ENCODE peak calls at places on chromosomes 3 and 15, in eight cellular contexts. One of them, this sample, is unnamed.
A peak's percentile ranks its signal among the peaks of the same experiment; 100 is the strongest.

GRCh38 chr3:171661484-171661883 is 148.8 kb downstream of the PLD1 start:
- DNase-seq in MM.1S: no peak
- DNase-seq in endothelial cell of umbilical vein: no peak
- DNase-seq in stomach: no peak
- DNase-seq in AG09319: no peak
- DNase-seq in GM12864: no peak
- DNase-seq in gastrocnemius medialis: no peak
- DNase-seq in SK-N-SH: no peak
- DNase-seq in this sample: no peak

GRCh38 chr3:129162729-129163579 is 2.1 kb upstream of the ISY1 start:
- DNase-seq in MM.1S: no peak
- DNase-seq in endothelial cell of umbilical vein: peak; percentile 30
- DNase-seq in stomach: no peak
- DNase-seq in AG09319: no peak
- DNase-seq in GM12864: no peak
- DNase-seq in gastrocnemius medialis: no peak
- DNase-seq in SK-N-SH: peak; percentile 32
- DNase-seq in this sample: no peak

GRCh38 chr3:134029256-134029733 is 430 bp downstream of the SLCO2A1 start:
- DNase-seq in MM.1S: no peak
- DNase-seq in endothelial cell of umbilical vein: peak; percentile 38
- DNase-seq in stomach: no peak
- DNase-seq in AG09319: no peak
- DNase-seq in GM12864: no peak
- DNase-seq in gastrocnemius medialis: no peak
- DNase-seq in SK-N-SH: peak; percentile 42
- DNase-seq in this sample: no peak

GRCh38 chr3:28376424-28376823 is 27.8 kb upstream of the AZI2 start:
- DNase-seq in MM.1S: no peak
- DNase-seq in endothelial cell of umbilical vein: no peak
- DNase-seq in stomach: no peak
- DNase-seq in AG09319: no peak
- DNase-seq in GM12864: no peak
- DNase-seq in gastrocnemius medialis: no peak
- DNase-seq in SK-N-SH: no peak
- DNase-seq in this sample: no peak

GRCh38 chr3:55860040-55860439 is 372.9 kb upstream of the WNT5A start:
- DNase-seq in MM.1S: no peak
- DNase-seq in endothelial cell of umbilical vein: no peak
- DNase-seq in stomach: no peak
- DNase-seq in AG09319: no peak
- DNase-seq in GM12864: no peak
- DNase-seq in gastrocnemius medialis: no peak
- DNase-seq in SK-N-SH: no peak
- DNase-seq in this sample: no peak

GRCh38 chr3:42562047-42562907 is 19.5 kb downstream of the SEC22C start:
- DNase-seq in MM.1S: no peak
- DNase-seq in endothelial cell of umbilical vein: no peak
- DNase-seq in stomach: no peak
- DNase-seq in AG09319: no peak
- DNase-seq in GM12864: no peak
- DNase-seq in gastrocnemius medialis: no peak
- DNase-seq in SK-N-SH: no peak
- DNase-seq in this sample: no peak

GRCh38 chr15:101675796-101676582 is 23.8 kb upstream of the TM2D3 start:
- DNase-seq in MM.1S: no peak
- DNase-seq in endothelial cell of umbilical vein: peak; percentile 7
- DNase-seq in stomach: no peak
- DNase-seq in AG09319: no peak
- DNase-seq in GM12864: peak; percentile 27
- DNase-seq in gastrocnemius medialis: no peak
- DNase-seq in SK-N-SH: no peak
- DNase-seq in this sample: peak; percentile 50

GRCh38 chr3:109072208-109072607 is 45.7 kb downstream of the MORC1 start:
- DNase-seq in MM.1S: peak; percentile 83
- DNase-seq in endothelial cell of umbilical vein: no peak
- DNase-seq in stomach: no peak
- DNase-seq in AG09319: no peak
- DNase-seq in GM12864: no peak
- DNase-seq in gastrocnemius medialis: no peak
- DNase-seq in SK-N-SH: no peak
- DNase-seq in this sample: no peak

GRCh38 chr3:103600844-103601243 is 1166.0 kb downstream of the ZPLD1 start:
- DNase-seq in MM.1S: no peak
- DNase-seq in endothelial cell of umbilical vein: no peak
- DNase-seq in stomach: no peak
- DNase-seq in AG09319: no peak
- DNase-seq in GM12864: no peak
- DNase-seq in gastrocnemius medialis: no peak
- DNase-seq in SK-N-SH: no peak
- DNase-seq in this sample: no peak

GRCh38 chr3:106333911-106334618 is 465.3 kb upstream of the CBLB start:
- DNase-seq in MM.1S: no peak
- DNase-seq in endothelial cell of umbilical vein: no peak
- DNase-seq in stomach: no peak
- DNase-seq in AG09319: no peak
- DNase-seq in GM12864: no peak
- DNase-seq in gastrocnemius medialis: no peak
- DNase-seq in SK-N-SH: no peak
- DNase-seq in this sample: no peak

DNA sequence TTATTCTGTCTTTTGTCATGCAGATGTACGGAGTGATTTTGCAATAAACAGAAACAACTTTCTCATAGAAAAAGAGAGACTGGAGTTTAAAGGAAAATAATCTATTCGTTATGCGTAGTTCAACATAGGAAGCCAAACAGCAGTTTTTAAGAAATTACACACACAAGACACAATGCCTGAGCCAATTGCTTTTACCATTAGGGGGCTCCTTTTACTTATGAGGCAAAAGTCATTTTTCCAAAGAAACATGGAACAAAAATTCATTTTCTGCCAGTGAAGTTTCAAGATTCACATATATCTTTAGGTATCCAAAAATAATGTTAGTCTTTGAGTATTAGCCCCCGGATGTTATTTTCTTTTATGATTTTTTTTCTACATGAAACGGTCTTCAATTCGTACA is 10.7 kb downstream of the CNTN6 start:
- DNase-seq in MM.1S: no peak
- DNase-seq in endothelial cell of umbilical vein: no peak
- DNase-seq in stomach: no peak
- DNase-seq in AG09319: no peak
- DNase-seq in GM12864: no peak
- DNase-seq in gastrocnemius medialis: no peak
- DNase-seq in SK-N-SH: no peak
- DNase-seq in this sample: no peak
- TF ChIP-seq CTCF in MM.1S: no peak
- TF ChIP-seq CTCF in endothelial cell of umbilical vein: no peak
- TF ChIP-seq CTCF in stomach: no peak
- TF ChIP-seq CTCF in AG09319: no peak
- TF ChIP-seq CTCF in GM12864: no peak
- TF ChIP-seq CTCF in gastrocnemius medialis: no peak
- TF ChIP-seq CTCF in SK-N-SH: peak; percentile 25
- TF ChIP-seq CTCF in this sample: no peak

GRCh38 chr3:186466391-186466974 is 77.7 kb downstream of the CRYGS start:
- DNase-seq in MM.1S: no peak
- DNase-seq in endothelial cell of umbilical vein: no peak
- DNase-seq in stomach: no peak
- DNase-seq in AG09319: no peak
- DNase-seq in GM12864: no peak
- DNase-seq in gastrocnemius medialis: no peak
- DNase-seq in SK-N-SH: no peak
- DNase-seq in this sample: no peak

GRCh38 chr3:186467969-186468368 is 76.2 kb downstream of the CRYGS start:
- DNase-seq in MM.1S: no peak
- DNase-seq in endothelial cell of umbilical vein: no peak
- DNase-seq in stomach: no peak
- DNase-seq in AG09319: no peak
- DNase-seq in GM12864: no peak
- DNase-seq in gastrocnemius medialis: no peak
- DNase-seq in SK-N-SH: no peak
- DNase-seq in this sample: no peak

GRCh38 chr3:186461141-186461540 is 83.0 kb downstream of the CRYGS start:
- DNase-seq in MM.1S: no peak
- DNase-seq in endothelial cell of umbilical vein: no peak
- DNase-seq in stomach: no peak
- DNase-seq in AG09319: no peak
- DNase-seq in GM12864: no peak
- DNase-seq in gastrocnemius medialis: no peak
- DNase-seq in SK-N-SH: no peak
- DNase-seq in this sample: no peak

GRCh38 chr3:186465508-186465907 is 78.7 kb downstream of the CRYGS start:
- DNase-seq in MM.1S: no peak
- DNase-seq in endothelial cell of umbilical vein: no peak
- DNase-seq in stomach: no peak
- DNase-seq in AG09319: no peak
- DNase-seq in GM12864: no peak
- DNase-seq in gastrocnemius medialis: no peak
- DNase-seq in SK-N-SH: no peak
- DNase-seq in this sample: no peak

GRCh38 chr3:186464424-186465093 is 79.6 kb downstream of the CRYGS start:
- DNase-seq in MM.1S: no peak
- DNase-seq in endothelial cell of umbilical vein: no peak
- DNase-seq in stomach: no peak
- DNase-seq in AG09319: no peak
- DNase-seq in GM12864: no peak
- DNase-seq in gastrocnemius medialis: no peak
- DNase-seq in SK-N-SH: no peak
- DNase-seq in this sample: no peak
- TF ChIP-seq CTCF in MM.1S: peak; percentile 32
- TF ChIP-seq CTCF in endothelial cell of umbilical vein: peak; percentile 2
- TF ChIP-seq CTCF in stomach: no peak
- TF ChIP-seq CTCF in AG09319: no peak
- TF ChIP-seq CTCF in GM12864: peak; percentile 65
- TF ChIP-seq CTCF in gastrocnemius medialis: no peak
- TF ChIP-seq CTCF in SK-N-SH: no peak
- TF ChIP-seq CTCF in this sample: no peak

GRCh38 chr3:186511702-186512101 is 32.5 kb downstream of the CRYGS start:
- DNase-seq in MM.1S: no peak
- DNase-seq in endothelial cell of umbilical vein: no peak
- DNase-seq in stomach: no peak
- DNase-seq in AG09319: no peak
- DNase-seq in GM12864: no peak
- DNase-seq in gastrocnemius medialis: no peak
- DNase-seq in SK-N-SH: no peak
- DNase-seq in this sample: no peak

GRCh38 chr3:186516645-186517044 is 27.5 kb downstream of the CRYGS start:
- DNase-seq in MM.1S: no peak
- DNase-seq in endothelial cell of umbilical vein: no peak
- DNase-seq in stomach: no peak
- DNase-seq in AG09319: no peak
- DNase-seq in GM12864: no peak
- DNase-seq in gastrocnemius medialis: no peak
- DNase-seq in SK-N-SH: no peak
- DNase-seq in this sample: no peak

GRCh38 chr3:186515115-186515514 is 29.1 kb downstream of the CRYGS start:
- DNase-seq in MM.1S: no peak
- DNase-seq in endothelial cell of umbilical vein: no peak
- DNase-seq in stomach: no peak
- DNase-seq in AG09319: no peak
- DNase-seq in GM12864: no peak
- DNase-seq in gastrocnemius medialis: no peak
- DNase-seq in SK-N-SH: no peak
- DNase-seq in this sample: no peak

GRCh38 chr3:186512570-186513302 is 31.4 kb downstream of the CRYGS start:
- DNase-seq in MM.1S: no peak
- DNase-seq in endothelial cell of umbilical vein: no peak
- DNase-seq in stomach: no peak
- DNase-seq in AG09319: no peak
- DNase-seq in GM12864: no peak
- DNase-seq in gastrocnemius medialis: no peak
- DNase-seq in SK-N-SH: no peak
- DNase-seq in this sample: no peak

DNA sequence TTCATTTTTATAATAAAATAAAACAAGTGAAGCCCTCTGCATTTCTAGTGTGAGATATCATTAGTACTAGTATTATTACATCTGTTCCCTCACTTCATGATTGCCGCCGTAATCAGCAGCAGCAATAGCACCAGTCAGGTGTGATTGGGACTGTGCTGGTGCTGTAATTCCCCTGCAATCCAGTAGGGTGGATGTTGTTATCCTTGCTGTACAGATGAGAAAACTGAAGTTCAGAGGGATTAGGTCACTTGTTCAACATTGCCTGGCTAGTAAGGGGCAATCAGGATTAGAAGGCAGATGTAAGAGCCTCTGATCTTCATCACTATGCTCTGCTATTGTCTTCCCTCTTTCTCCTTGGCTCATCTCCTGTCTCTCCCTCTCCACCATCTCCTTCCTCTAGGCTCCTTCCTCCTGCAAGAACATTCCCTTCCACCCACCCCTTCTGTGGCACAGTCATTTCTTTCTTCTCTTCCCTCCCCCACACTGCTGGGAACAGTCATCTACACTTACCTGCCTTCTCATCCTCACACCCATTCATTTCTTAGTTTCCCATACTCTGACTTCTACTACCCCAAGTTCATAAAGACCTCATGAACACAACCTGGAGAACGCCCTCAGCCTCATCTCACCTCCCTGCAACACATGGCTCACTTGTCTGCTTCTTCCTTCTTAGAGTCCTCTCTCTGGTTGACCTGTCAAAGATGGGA is 29.7 kb downstream of the CRYGS start:
- DNase-seq in MM.1S: no peak
- DNase-seq in endothelial cell of umbilical vein: no peak
- DNase-seq in stomach: no peak
- DNase-seq in AG09319: no peak
- DNase-seq in GM12864: no peak
- DNase-seq in gastrocnemius medialis: no peak
- DNase-seq in SK-N-SH: no peak
- DNase-seq in this sample: no peak
- TF ChIP-seq CTCF in MM.1S: peak; percentile 48
- TF ChIP-seq CTCF in endothelial cell of umbilical vein: peak; percentile 29
- TF ChIP-seq CTCF in stomach: no peak
- TF ChIP-seq CTCF in AG09319: peak; percentile 15
- TF ChIP-seq CTCF in GM12864: peak; percentile 63
- TF ChIP-seq CTCF in gastrocnemius medialis: no peak
- TF ChIP-seq CTCF in SK-N-SH: peak; percentile 39
- TF ChIP-seq CTCF in this sample: no peak

GRCh38 chr3:39519076-39519475 is 51.6 kb downstream of the MOBP start:
- DNase-seq in MM.1S: no peak
- DNase-seq in endothelial cell of umbilical vein: no peak
- DNase-seq in stomach: no peak
- DNase-seq in AG09319: no peak
- DNase-seq in GM12864: no peak
- DNase-seq in gastrocnemius medialis: no peak
- DNase-seq in SK-N-SH: no peak
- DNase-seq in this sample: no peak

GRCh38 chr3:39513801-39514369 is 46.4 kb downstream of the MOBP start:
- DNase-seq in MM.1S: no peak
- DNase-seq in endothelial cell of umbilical vein: no peak
- DNase-seq in stomach: no peak
- DNase-seq in AG09319: no peak
- DNase-seq in GM12864: no peak
- DNase-seq in gastrocnemius medialis: no peak
- DNase-seq in SK-N-SH: no peak
- DNase-seq in this sample: no peak

GRCh38 chr3:39519554-39519953 is 52.1 kb downstream of the MOBP start:
- DNase-seq in MM.1S: no peak
- DNase-seq in endothelial cell of umbilical vein: peak; percentile 24
- DNase-seq in stomach: no peak
- DNase-seq in AG09319: no peak
- DNase-seq in GM12864: no peak
- DNase-seq in gastrocnemius medialis: no peak
- DNase-seq in SK-N-SH: no peak
- DNase-seq in this sample: no peak

GRCh38 chr3:39521456-39521855 is 54.0 kb downstream of the MOBP start:
- DNase-seq in MM.1S: no peak
- DNase-seq in endothelial cell of umbilical vein: no peak
- DNase-seq in stomach: no peak
- DNase-seq in AG09319: no peak
- DNase-seq in GM12864: no peak
- DNase-seq in gastrocnemius medialis: no peak
- DNase-seq in SK-N-SH: no peak
- DNase-seq in this sample: no peak

GRCh38 chr3:39515681-39516441 is 48.4 kb downstream of the MOBP start:
- DNase-seq in MM.1S: no peak
- DNase-seq in endothelial cell of umbilical vein: no peak
- DNase-seq in stomach: no peak
- DNase-seq in AG09319: no peak
- DNase-seq in GM12864: no peak
- DNase-seq in gastrocnemius medialis: no peak
- DNase-seq in SK-N-SH: no peak
- DNase-seq in this sample: no peak
- TF ChIP-seq CTCF in MM.1S: no peak
- TF ChIP-seq CTCF in endothelial cell of umbilical vein: no peak
- TF ChIP-seq CTCF in stomach: no peak
- TF ChIP-seq CTCF in AG09319: no peak
- TF ChIP-seq CTCF in GM12864: no peak
- TF ChIP-seq CTCF in gastrocnemius medialis: no peak
- TF ChIP-seq CTCF in SK-N-SH: no peak
- TF ChIP-seq CTCF in this sample: no peak